ENCODE peak calls at places on chromosomes 5 and 9, in seven cellular contexts. M is CD8-positive, alpha-beta T cell; S is tibial nerve; K is GM23338; T is prostate gland; Y is pancreas; L is GM23248. V is an unnamed sample. For H3K27me3, the result is how much of the 10 kb centered on the place peaks cover.

GRCh38 chr5:88140396-88140862 is 128.2 kb downstream of the TMEM161B start:
- DNase-seq in M (no peak), S (no peak), K (peak), T (peak), Y (peak), L (no peak), V (no peak)

GRCh38 chr9:86324308-86324707 is 29.9 kb downstream of the TUT7 start:
- DNase-seq in M (no peak), S (no peak), K (no peak), T (no peak), Y (no peak), L (peak), V (no peak)

GRCh38 chr5:180889366-180889765 is 9.6 kb upstream of the BTNL8 start:
- DNase-seq in M (no peak), S (no peak), K (no peak), T (no peak), Y (no peak), L (no peak), V (no peak)

GRCh38 chr9:114371343-114371985 is 16.3 kb downstream of the AKNA start:
- DNase-seq in M (no peak), S (no peak), K (no peak), T (no peak), Y (no peak), L (no peak), V (no peak)

GRCh38 chr9:114791736-114792135 is 14.1 kb downstream of the TNFSF15 start:
- DNase-seq in M (no peak), S (no peak), K (no peak), T (no peak), Y (no peak), L (peak), V (no peak)

GRCh38 chr5:58239731-58240130 is 220.2 kb downstream of the PLK2 start:
- DNase-seq in M (no peak), S (no peak), K (no peak), T (no peak), Y (no peak), L (no peak), V (no peak)

GRCh38 chr9:123544007-123544827 is 188.2 kb downstream of the CRB2 start:
- DNase-seq in M (no peak), S (no peak), K (peak), T (no peak), Y (no peak), L (peak), V (no peak)

GRCh38 chr5:157470616-157471015 is 10.6 kb downstream of the NIPAL4 start:
- DNase-seq in M (no peak), S (no peak), K (no peak), T (no peak), Y (no peak), L (no peak), V (no peak)

GRCh38 chr9:13410566-13411031 is 131.1 kb upstream of the MPDZ start:
- DNase-seq in M (no peak), S (no peak), K (no peak), T (peak), Y (no peak), L (peak), V (no peak)

GRCh38 chr5:134594336-134594735 is 38.3 kb downstream of the SAR1B start:
- DNase-seq in M (no peak), S (no peak), K (no peak), T (no peak), Y (no peak), L (no peak), V (no peak)

GRCh38 chr5:78779771-78780616 is 131.4 kb upstream of the LHFPL2 start:
- DNase-seq in M (no peak), S (no peak), K (no peak), T (no peak), Y (no peak), L (peak), V (peak)

GRCh38 chr5:179836225-179837019 is 15.7 kb downstream of the SQSTM1 start:
- DNase-seq in M (no peak), S (no peak), K (peak), T (no peak), Y (peak), L (peak), V (no peak)

GRCh38 chr5:7663808-7664207 is 187.1 kb downstream of the CFAP90 start:
- DNase-seq in M (no peak), S (no peak), K (peak), T (no peak), Y (no peak), L (no peak), V (no peak)

GRCh38 chr5:27080147-27080546 is 41.8 kb upstream of the CDH9 start:
- DNase-seq in M (no peak), S (no peak), K (no peak), T (no peak), Y (no peak), L (no peak), V (no peak)

GRCh38 chr5:132471006-132471907 is 19.3 kb downstream of the IRF1 start:
- DNase-seq in M (no peak), S (no peak), K (no peak), T (no peak), Y (no peak), L (no peak), V (no peak)

GRCh38 chr5:69213513-69214215 is 21.0 kb upstream of the CDK7 start:
- DNase-seq in M (no peak), S (no peak), K (no peak), T (no peak), Y (no peak), L (peak), V (no peak)

GRCh38 chr5:123699571-123699970 is 187.6 kb downstream of the CSNK1G3 start:
- DNase-seq in M (no peak), S (no peak), K (no peak), T (no peak), Y (no peak), L (peak), V (no peak)

GRCh38 chr5:38994329-38994927 is 79.8 kb downstream of the RICTOR start:
- DNase-seq in M (no peak), S (no peak), K (peak), T (peak), Y (peak), L (peak), V (peak)

GRCh38 chr9:21833090-21833801 is 30.8 kb downstream of the MTAP start:
- DNase-seq in M (no peak), S (no peak), K (no peak), T (no peak), Y (no peak), L (no peak), V (no peak)

GRCh38 chr9:70408393-70409040 is 5.9 kb downstream of the KLF9 start:
- DNase-seq in M (peak), S (no peak), K (peak), T (no peak), Y (no peak), L (no peak), V (no peak)

GRCh38 chr5:66440202-66440680 is 156.0 kb upstream of the MAST4 start:
- DNase-seq in M (no peak), S (no peak), K (no peak), T (no peak), Y (no peak), L (peak), V (no peak)

GRCh38 chr5:27702339-27702820 is 664.0 kb upstream of the CDH9 start:
- DNase-seq in M (no peak), S (no peak), K (peak), T (no peak), Y (no peak), L (no peak), V (no peak)

GRCh38 chr5:26761040-26761439 is 277.3 kb downstream of the CDH9 start:
- DNase-seq in M (no peak), S (no peak), K (no peak), T (no peak), Y (no peak), L (no peak), V (no peak)

GRCh38 chr5:40431734-40432133 is 248.0 kb upstream of the PTGER4 start:
- DNase-seq in M (no peak), S (no peak), K (no peak), T (no peak), Y (no peak), L (no peak), V (no peak)

GRCh38 chr5:71662381-71662780 is 56.7 kb upstream of the CARTPT start:
- DNase-seq in M (no peak), S (no peak), K (no peak), T (no peak), Y (no peak), L (no peak), V (no peak)

GRCh38 chr5:68648944-68649874 is 433.7 kb downstream of the PIK3R1 start:
- DNase-seq in M (no peak), S (no peak), K (no peak), T (peak), Y (no peak), L (no peak), V (no peak)

GRCh38 chr9:126611592-126612328 is 2.0 kb upstream of the LMX1B start:
- DNase-seq in M (peak), S (peak), K (peak), T (peak), Y (peak), L (peak), V (peak)

GRCh38 chr9:126614088-126614454 is 343 bp downstream of the LMX1B start:
- DNase-seq in M (no peak), S (no peak), K (peak), T (no peak), Y (no peak), L (no peak), V (no peak)

GRCh38 chr9:126613656-126614055 is at the start of gene LMX1B:
- DNase-seq in M (no peak), S (no peak), K (peak), T (peak), Y (no peak), L (peak), V (no peak)

GRCh38 chr9:126612329-126612812 is 1.4 kb upstream of the LMX1B start:
- DNase-seq in M (no peak), S (no peak), K (no peak), T (no peak), Y (no peak), L (no peak), V (no peak)

GRCh38 chr9:126612813-126613641 is 701 bp upstream of the LMX1B start:
- DNase-seq in M (no peak), S (no peak), K (peak), T (no peak), Y (no peak), L (peak), V (no peak)
- H3K27me3 ChIP-seq in M (under half), S (under half), K (half or more), T (under half), Y (under half), L (under half), V (under half)

GRCh38 chr9:26973989-26974388 is 17.8 kb downstream of the IFT74 start:
- DNase-seq in M (no peak), S (no peak), K (peak), T (no peak), Y (no peak), L (no peak), V (no peak)

GRCh38 chr9:26971721-26972120 is 15.5 kb downstream of the IFT74 start:
- DNase-seq in M (no peak), S (no peak), K (no peak), T (no peak), Y (no peak), L (no peak), V (no peak)

GRCh38 chr9:26974927-26975326 is 18.7 kb downstream of the IFT74 start:
- DNase-seq in M (no peak), S (no peak), K (peak), T (no peak), Y (no peak), L (no peak), V (no peak)

GRCh38 chr9:26975728-26976707 is 19.8 kb downstream of the IFT74 start:
- DNase-seq in M (no peak), S (no peak), K (peak), T (no peak), Y (no peak), L (peak), V (no peak)
- H3K4me3 ChIP-seq in M (no peak), S (no peak), K (peak), T (no peak), Y (no peak), L (no peak), V (no peak)

DNA sequence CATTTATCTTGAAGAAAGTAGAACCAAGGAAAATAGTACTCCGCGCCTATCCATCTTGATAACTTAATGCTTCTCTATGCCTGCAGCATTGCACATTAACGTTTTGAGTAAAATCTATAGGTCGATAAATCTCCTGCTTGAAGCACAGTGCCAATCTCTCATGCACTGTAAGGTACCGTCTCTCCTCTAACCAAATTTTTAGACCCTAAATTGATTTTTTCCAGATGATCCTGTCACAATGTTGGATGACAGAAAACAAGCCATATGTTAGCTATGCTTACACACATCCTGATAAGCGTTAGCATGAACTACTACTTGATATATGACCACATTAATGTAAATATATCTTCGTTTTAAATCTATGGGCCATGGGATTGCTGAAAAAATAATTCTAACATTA is 723.8 kb upstream of the CDH6 start:
- DNase-seq in M (no peak), S (no peak), K (no peak), T (no peak), Y (no peak), L (no peak), V (no peak)
- H3K27ac ChIP-seq in M (no peak), S (no peak), K (no peak), T (no peak), Y (no peak), L (no peak), V (no peak)

DNA sequence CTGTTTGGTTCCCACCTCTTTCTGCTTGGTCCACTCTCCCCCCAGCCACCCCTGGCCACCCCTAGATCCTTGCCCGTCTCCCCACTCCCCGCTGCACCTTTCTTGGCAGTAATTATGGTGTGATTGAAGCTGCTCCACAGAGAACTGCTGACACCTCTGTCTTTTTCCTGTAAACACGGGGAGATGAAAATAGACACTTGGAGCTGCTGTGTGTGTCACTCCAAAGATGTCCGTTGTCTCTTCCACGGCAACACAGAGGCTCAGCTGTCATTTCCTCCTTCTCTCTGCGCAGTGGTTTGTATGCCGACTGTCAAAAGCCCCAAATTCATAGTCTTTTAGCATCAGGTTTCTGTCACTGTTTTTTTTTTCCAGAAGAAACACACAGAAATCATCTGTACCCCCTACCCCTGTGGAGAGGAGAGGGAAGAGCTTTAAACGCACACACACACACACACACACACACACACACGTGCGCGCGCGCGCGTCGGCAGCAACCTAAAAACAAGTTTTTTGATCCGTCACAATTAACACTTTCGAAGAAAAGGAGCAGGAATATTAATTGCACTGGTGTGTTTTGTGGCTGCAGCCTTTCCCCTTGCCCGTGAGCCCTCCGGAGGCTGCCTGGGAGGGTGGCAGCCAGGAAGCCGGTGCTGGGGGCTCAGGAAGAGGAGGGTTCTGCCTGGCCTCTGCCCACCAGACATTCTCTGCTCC is 39.8 kb downstream of the ASS1 start:
- DNase-seq in M (no peak), S (no peak), K (no peak), T (no peak), Y (no peak), L (no peak), V (no peak)
- H3K27me3 ChIP-seq in M (under half), S (under half), K (under half), T (under half), Y (under half), L (under half), V (under half)

GRCh38 chr5:4941957-4942830 is 197.9 kb upstream of the ADAMTS16 start:
- DNase-seq in M (no peak), S (no peak), K (peak), T (no peak), Y (no peak), L (peak), V (no peak)
- H3K4me3 ChIP-seq in M (no peak), S (no peak), K (no peak), T (no peak), Y (no peak), L (no peak), V (no peak)

GRCh38 chr9:111957856-111958631 is 61.4 kb downstream of the UGCG start:
- DNase-seq in M (peak), S (no peak), K (no peak), T (no peak), Y (no peak), L (peak), V (no peak)
- H3K27ac ChIP-seq in M (no peak), S (no peak), K (no peak), T (no peak), Y (peak), L (peak), V (no peak)

GRCh38 chr5:176694146-176694545 is 46.9 kb downstream of the TSPAN17 start:
- DNase-seq in M (no peak), S (no peak), K (no peak), T (no peak), Y (no peak), L (no peak), V (no peak)

GRCh38 chr5:176692835-176693476 is 45.7 kb downstream of the TSPAN17 start:
- DNase-seq in M (no peak), S (no peak), K (no peak), T (no peak), Y (no peak), L (no peak), V (peak)

GRCh38 chr5:176694631-176695030 is 47.3 kb downstream of the TSPAN17 start:
- DNase-seq in M (no peak), S (no peak), K (no peak), T (no peak), Y (no peak), L (no peak), V (no peak)

GRCh38 chr5:176692326-176692725 is 45.0 kb downstream of the TSPAN17 start:
- DNase-seq in M (no peak), S (no peak), K (no peak), T (no peak), Y (no peak), L (no peak), V (no peak)

GRCh38 chr5:176693477-176693851 is 46.2 kb downstream of the TSPAN17 start:
- DNase-seq in M (no peak), S (no peak), K (no peak), T (no peak), Y (no peak), L (no peak), V (no peak)
- H3K27me3 ChIP-seq in M (under half), S (under half), K (under half), T (under half), Y (under half), L (under half), V (under half)

DNA sequence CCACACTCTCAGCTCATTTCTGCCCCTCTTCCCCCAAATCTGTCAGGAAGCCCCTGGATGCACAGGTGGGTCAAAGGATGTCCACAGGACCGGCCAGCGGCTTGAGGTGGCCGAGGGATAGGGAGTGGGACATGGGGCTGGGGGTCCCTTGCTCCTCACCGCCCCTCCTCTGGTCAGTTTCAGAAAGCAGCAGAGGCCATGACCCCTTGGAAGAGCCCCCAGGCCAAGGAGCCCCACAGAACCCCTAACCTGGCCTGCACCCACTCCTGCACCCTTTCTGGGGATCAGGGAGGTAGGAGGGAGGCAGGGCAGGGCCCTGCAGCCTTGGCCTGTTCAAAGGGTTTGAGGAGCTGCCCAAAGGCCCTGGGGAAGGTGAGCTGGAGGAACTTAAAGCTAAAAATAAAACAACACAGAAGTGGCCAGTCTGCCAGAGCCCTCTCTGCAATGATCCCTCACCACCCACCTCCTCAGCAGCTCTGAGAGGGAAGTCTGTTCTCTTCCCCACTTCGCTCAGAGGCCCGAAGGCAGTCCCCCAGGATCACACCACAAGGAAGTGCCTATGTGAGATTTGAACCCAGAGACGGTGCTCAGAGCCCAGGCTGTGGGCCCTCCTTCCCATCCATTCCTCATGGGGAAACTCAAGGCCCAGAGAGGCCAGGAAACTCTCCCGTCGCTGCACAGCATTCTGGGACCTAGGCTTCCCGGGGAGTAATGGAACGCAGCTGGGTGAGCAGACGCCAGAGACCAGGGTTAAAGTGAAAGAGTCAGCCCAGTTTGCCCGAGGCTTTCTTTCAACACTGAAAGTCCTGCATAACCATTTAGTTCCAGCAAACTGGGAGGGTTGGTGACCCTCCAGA is 918 bp downstream of the ENG start:
- DNase-seq in M (no peak), S (no peak), K (no peak), T (no peak), Y (no peak), L (peak), V (no peak)
- H3K4me3 ChIP-seq in M (peak), S (peak), K (no peak), T (peak), Y (peak), L (peak), V (peak)

GRCh38 chr9:127448112-127448805 is 2.9 kb downstream of the RPL12 start:
- DNase-seq in M (no peak), S (no peak), K (no peak), T (no peak), Y (no peak), L (peak), V (no peak)

GRCh38 chr9:127451681-127452480 is 571 bp downstream of the LRSAM1 start:
- DNase-seq in M (peak), S (no peak), K (peak), T (peak), Y (peak), L (peak), V (peak)

GRCh38 chr9:127450831-127451680 is at the start of the genes LRSAM1 and RPL12:
- DNase-seq in M (peak), S (peak), K (peak), T (peak), Y (peak), L (peak), V (peak)

GRCh38 chr9:127449332-127449966 is 1.8 kb downstream of the RPL12 start:
- DNase-seq in M (no peak), S (no peak), K (no peak), T (no peak), Y (no peak), L (peak), V (no peak)

GRCh38 chr9:127450170-127450830 is 906 bp downstream of the RPL12 start:
- DNase-seq in M (no peak), S (no peak), K (no peak), T (no peak), Y (peak), L (peak), V (no peak)
- H3K27ac ChIP-seq in M (peak), S (peak), K (peak), T (peak), Y (peak), L (peak), V (peak)

DNA sequence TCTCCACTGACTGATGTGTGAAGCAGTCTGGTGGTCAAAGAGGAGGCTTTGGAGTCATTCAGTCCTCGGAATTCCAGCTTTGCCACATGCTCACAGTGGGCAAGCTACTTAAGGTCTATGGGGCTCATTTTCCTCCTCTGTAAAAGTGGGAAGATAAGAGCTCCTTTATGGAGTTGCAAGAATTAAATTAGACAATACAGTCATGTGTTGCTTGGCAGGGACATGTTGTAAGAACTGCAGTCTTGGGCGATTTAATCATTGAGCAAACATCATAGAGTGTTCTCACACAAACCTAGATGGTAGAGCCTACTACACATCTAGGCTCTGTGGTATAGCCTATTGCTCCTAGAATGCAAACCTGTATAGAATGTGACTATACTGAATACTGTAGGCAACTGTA is 253.9 kb downstream of the SH3GL2 start:
- DNase-seq in M (no peak), S (no peak), K (no peak), T (no peak), Y (no peak), L (no peak), V (no peak)
- H3K27me3 ChIP-seq in M (under half), S (under half), K (under half), T (under half), Y (under half), L (under half), V (under half)

V was measured in lung.